ENCODE peak calls at places on chromosomes 12 and 14, in nine cellular contexts. D is cardiac muscle cell, Q is heart right ventricle, J is mammary epithelial cell, E is pancreas, R is neuronal stem cell, I is OCI-LY7, Y is HCT116, S is H1. O is an unnamed sample.
A peak's percentile ranks its signal among the peaks of the same experiment; 100 is the strongest.

GRCh38 chr14:77148510-77149231 is 7.1 kb upstream of the ZDHHC22 start:
- DNase-seq in Y (no peak), I (no peak), E (no peak), D (no peak), Q (no peak), S (no peak), R (no peak), J (no peak), O (no peak)

GRCh38 chr12:79069009-79069408 is 204.4 kb downstream of the SYT1 start:
- DNase-seq in J (peak; percentile 25), R (no peak), I (no peak), D (no peak), S (no peak), Y (no peak), Q (no peak), E (no peak), O (no peak)

GRCh38 chr14:96502621-96503251 is 554 bp downstream of the PAPOLA start:
- DNase-seq in Y (no peak), R (peak; percentile 23), E (peak; percentile 24), J (peak; percentile 39), I (peak; percentile 74), Q (peak; percentile 59), D (peak; percentile 68), S (peak; percentile 64), O (peak; percentile 49)

GRCh38 chr14:105059035-105059916 is 6.0 kb downstream of the GPR132 start:
- DNase-seq in J (no peak), D (no peak), E (no peak), Y (no peak), S (peak; percentile 73), Q (peak; percentile 49), R (no peak), I (no peak), O (no peak)

GRCh38 chr12:63103489-63104131 is 47.4 kb downstream of the AVPR1A start:
- DNase-seq in Q (no peak), D (peak; percentile 35), Y (peak; percentile 16), R (no peak), I (peak; percentile 20), E (no peak), S (no peak), J (peak; percentile 3), O (no peak)

GRCh38 chr14:78701246-78701645 is 531.1 kb downstream of the NRXN3 start:
- DNase-seq in Y (no peak), J (no peak), S (no peak), Q (no peak), I (no peak), D (peak; percentile 4), E (no peak), R (no peak), O (no peak)

GRCh38 chr12:52050116-52050770 is 999 bp upstream of the NR4A1 start:
- DNase-seq in Y (no peak), J (peak; percentile 14), E (peak; percentile 81), I (peak; percentile 17), R (no peak), Q (no peak), D (no peak), S (peak; percentile 57), O (no peak)

GRCh38 chr12:131783915-131784541 is 44.2 kb upstream of the MMP17 start:
- DNase-seq in Q (no peak), R (no peak), D (no peak), S (no peak), I (no peak), Y (peak; percentile 73), E (no peak), J (peak; percentile 64), O (no peak)

GRCh38 chr14:94568186-94568585 is 6.9 kb downstream of the SERPINA4 start:
- DNase-seq in R (no peak), Y (no peak), J (no peak), S (no peak), E (no peak), Q (no peak), D (no peak), I (no peak), O (no peak)

GRCh38 chr12:50934981-50935807 is 17.1 kb upstream of the HIGD1C start:
- DNase-seq in J (no peak), D (no peak), S (no peak), E (no peak), Q (no peak), Y (no peak), R (no peak), I (no peak), O (no peak)

GRCh38 chr14:94933411-94933964 is 163.6 kb upstream of the GSC start:
- DNase-seq in Y (no peak), I (no peak), E (no peak), J (no peak), R (no peak), D (no peak), S (no peak), Q (no peak), O (no peak)

GRCh38 chr14:101028971-101029667 is 125.6 kb upstream of the RTL1 start:
- DNase-seq in I (no peak), D (no peak), Y (no peak), Q (no peak), J (no peak), E (no peak), S (no peak), R (no peak), O (no peak)

GRCh38 chr14:28773917-28774691 is 7.5 kb downstream of the FOXG1 start:
- DNase-seq in D (peak; percentile 82), R (no peak), Y (no peak), Q (no peak), E (no peak), J (no peak), S (peak; percentile 90), I (no peak), O (no peak)

GRCh38 chr12:124709722-124710656 is 142.6 kb upstream of the NCOR2 start:
- DNase-seq in Y (no peak), S (no peak), R (no peak), J (no peak), D (no peak), I (no peak), E (no peak), Q (no peak), O (peak; percentile 60)

GRCh38 chr12:42590324-42590934 is 883 bp upstream of the PRICKLE1 start:
- DNase-seq in E (peak; percentile 38), R (peak; percentile 18), I (peak; percentile 10), S (peak; percentile 57), Q (peak; percentile 33), Y (no peak), J (peak; percentile 30), D (peak; percentile 62), O (peak; percentile 23)

GRCh38 chr14:92493024-92493423 is 20.6 kb upstream of the RIN3 start:
- DNase-seq in I (no peak), J (no peak), D (no peak), E (no peak), S (peak; percentile 30), Q (peak; percentile 1), R (no peak), Y (no peak), O (no peak)

GRCh38 chr14:54589843-54590242 is 22.9 kb downstream of the SAMD4A start:
- DNase-seq in J (no peak), Y (no peak), Q (no peak), D (no peak), S (no peak), I (no peak), R (no peak), E (no peak), O (no peak)

GRCh38 chr12:109697877-109698468 is 15.7 kb upstream of the FAM222A start:
- DNase-seq in I (no peak), J (no peak), E (no peak), S (no peak), Y (no peak), R (no peak), D (no peak), Q (no peak), O (no peak)

GRCh38 chr12:94145231-94145979 is 3.0 kb upstream of the PLXNC1 start:
- DNase-seq in J (no peak), D (peak; percentile 28), E (no peak), S (no peak), I (peak; percentile 56), Y (peak; percentile 16), R (no peak), Q (no peak), O (no peak)

GRCh38 chr14:31566456-31566855 is 5.3 kb downstream of the NUBPL start:
- DNase-seq in E (no peak), S (no peak), Q (no peak), Y (no peak), D (no peak), J (no peak), R (no peak), I (no peak), O (no peak)

GRCh38 chr12:47885012-47885501 is 19.7 kb downstream of the VDR start:
- DNase-seq in Q (no peak), S (no peak), E (no peak), J (no peak), R (no peak), Y (no peak), I (no peak), D (no peak), O (no peak)

GRCh38 chr14:24427537-24428508 is 1.6 kb downstream of the CBLN3 start:
- DNase-seq in J (no peak), Q (no peak), R (no peak), S (no peak), E (peak; percentile 38), Y (no peak), D (no peak), I (no peak), O (no peak)
- H3K4me1 ChIP-seq in J (peaks cover 51% of the 10 kb centered on the region), Q (peaks cover 41% of the 10 kb centered on the region), R (peaks cover 9% of the 10 kb centered on the region), S (peaks cover 11% of the 10 kb centered on the region), E (peaks cover 50% of the 10 kb centered on the region), Y (peaks cover 37% of the 10 kb centered on the region), D (peaks cover 9% of the 10 kb centered on the region), I (peaks cover 31% of the 10 kb centered on the region), O (peaks cover 34% of the 10 kb centered on the region)

GRCh38 chr12:39161686-39162085 is 256.3 kb upstream of the CPNE8 start:
- DNase-seq in J (no peak), D (no peak), Y (no peak), E (no peak), I (no peak), R (no peak), S (no peak), Q (no peak), O (no peak)

GRCh38 chr12:39165338-39165737 is 259.9 kb upstream of the CPNE8 start:
- DNase-seq in E (no peak), Y (no peak), Q (no peak), D (no peak), I (no peak), J (no peak), R (no peak), S (no peak), O (no peak)
- H3K4me1 ChIP-seq in E (no peaks in the 10 kb centered on the region), Y (no peaks in the 10 kb centered on the region), Q (no peaks in the 10 kb centered on the region), D (no peaks in the 10 kb centered on the region), I (no peaks in the 10 kb centered on the region), J (no peaks in the 10 kb centered on the region), R (no peaks in the 10 kb centered on the region), S (peaks cover 2% of the 10 kb centered on the region), O (no peaks in the 10 kb centered on the region)

GRCh38 chr12:122981587-122982493 is 1.4 kb downstream of the ARL6IP4 start:
- DNase-seq in I (no peak), Q (no peak), Y (no peak), J (no peak), S (no peak), E (no peak), D (no peak), R (no peak), O (no peak)
- H3K4me1 ChIP-seq in I (peaks cover 47% of the 10 kb centered on the region), Q (peaks cover 65% of the 10 kb centered on the region), Y (peaks cover 23% of the 10 kb centered on the region), J (peaks cover 36% of the 10 kb centered on the region), S (peaks cover 14% of the 10 kb centered on the region), E (peaks cover 53% of the 10 kb centered on the region), D (peaks cover 14% of the 10 kb centered on the region), R (peaks cover 46% of the 10 kb centered on the region), O (peaks cover 26% of the 10 kb centered on the region)

DNA sequence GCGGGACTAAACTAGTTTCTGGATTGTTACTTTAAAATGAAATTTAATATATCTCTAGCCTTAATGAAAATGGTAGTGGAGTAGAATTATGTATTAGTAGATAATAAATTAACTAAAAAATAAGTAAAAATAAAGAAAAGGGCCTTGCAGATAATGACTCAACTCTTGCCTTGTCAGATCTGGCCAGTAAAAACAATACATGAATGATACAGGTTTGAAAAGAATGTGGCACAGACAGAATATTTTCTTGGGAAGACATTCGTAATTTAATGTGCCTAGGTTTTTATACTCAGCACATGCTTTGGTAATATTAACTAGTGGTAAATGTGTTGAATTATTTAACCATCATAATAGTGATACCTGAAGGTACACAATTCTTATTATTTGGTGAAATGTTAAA is 28.3 kb downstream of the ATF7IP start:
- DNase-seq in Q (no peak), R (no peak), I (no peak), E (no peak), D (no peak), J (peak; percentile 42), Y (no peak), S (no peak), O (no peak)
- H3K4me1 ChIP-seq in Q (peaks cover 52% of the 10 kb centered on the region), R (peaks cover 7% of the 10 kb centered on the region), I (peaks cover 86% of the 10 kb centered on the region), E (peaks cover 46% of the 10 kb centered on the region), D (peaks cover 20% of the 10 kb centered on the region), J (peaks cover 15% of the 10 kb centered on the region), Y (peaks cover 33% of the 10 kb centered on the region), S (peaks cover 35% of the 10 kb centered on the region), O (peaks cover 12% of the 10 kb centered on the region)